ENCODE peak calls at places on chromosome 22, in nine cellular contexts. T is stimulated activated CD8-positive, alpha-beta memory T cell treated with anti-CD3 and anti-CD28 coated beads, Interleukin-15, amount 100 ng/mL, for 24 hours; X is H1; V is aorta; P is head of caudate nucleus; J is naive thymus-derived CD8-positive, alpha-beta T cell; G is adrenal gland; L is cardiac muscle cell; I is fibroblast of villous mesenchyme. F is an unnamed sample.

GRCh38 chr22:50571264-50572175 is 6.7 kb downstream of the CPT1B start:
- DNase-seq in X (no peak), L (no peak), T (no peak), J (no peak), G (no peak), V (peak; percentile 32), P (no peak), I (no peak), F (no peak)

GRCh38 chr22:30773919-30774318 is 79.2 kb downstream of the OSBP2 start:
- DNase-seq in P (no peak), J (no peak), T (no peak), X (no peak), G (no peak), I (no peak), L (no peak), V (no peak), F (no peak)

GRCh38 chr22:41367039-41367679 is 14.6 kb upstream of the TEF start:
- DNase-seq in I (peak; percentile 94), X (peak; percentile 66), J (no peak), G (peak; percentile 98), V (peak; percentile 97), T (no peak), L (peak; percentile 99), P (peak; percentile 97), F (peak; percentile 96)

GRCh38 chr22:24697141-24697540 is 77.4 kb downstream of the PIWIL3 start:
- DNase-seq in T (no peak), V (no peak), L (no peak), J (no peak), I (no peak), G (no peak), P (no peak), X (no peak), F (no peak)

GRCh38 chr22:17501679-17502285 is 61.5 kb upstream of the SLC25A18 start:
- DNase-seq in V (no peak), X (no peak), I (peak; percentile 71), L (peak; percentile 85), P (peak; percentile 44), T (no peak), J (peak; percentile 38), G (peak; percentile 45), F (peak; percentile 92)

GRCh38 chr22:47835726-47836125 is 1073.3 kb downstream of the TBC1D22A start:
- DNase-seq in P (no peak), I (peak; percentile 96), V (no peak), J (no peak), T (no peak), G (no peak), X (no peak), L (peak; percentile 4), F (no peak)

GRCh38 chr22:48241658-48242057 is 1479.2 kb downstream of the TBC1D22A start:
- DNase-seq in J (no peak), L (no peak), P (no peak), X (peak; percentile 30), T (no peak), I (no peak), G (no peak), V (no peak), F (no peak)

GRCh38 chr22:27800250-27801131 is 1.1 kb downstream of the MN1 start:
- DNase-seq in J (no peak), X (no peak), P (peak; percentile 68), L (no peak), I (no peak), G (no peak), V (peak; percentile 56), T (no peak), F (no peak)

GRCh38 chr22:42301072-42301741 is 30.8 kb upstream of the TCF20 start:
- DNase-seq in I (no peak), T (no peak), L (no peak), P (no peak), X (no peak), J (no peak), V (no peak), G (no peak), F (no peak)

GRCh38 chr22:35192121-35192918 is 65.0 kb upstream of the HMGXB4 start:
- DNase-seq in V (no peak), P (no peak), X (no peak), I (no peak), L (no peak), J (no peak), T (no peak), G (no peak), F (no peak)

GRCh38 chr22:21713428-21714058 is 22.1 kb downstream of the YPEL1 start:
- DNase-seq in P (no peak), V (no peak), I (no peak), T (no peak), L (no peak), G (no peak), X (no peak), J (no peak), F (no peak)

GRCh38 chr22:49562685-49563249 is 264.9 kb downstream of the BRD1 start:
- DNase-seq in P (no peak), I (no peak), J (no peak), T (no peak), G (no peak), L (no peak), V (no peak), X (no peak), F (no peak)

GRCh38 chr22:38422615-38423511 is 32.1 kb downstream of the KCNJ4 start:
- DNase-seq in L (no peak), P (peak; percentile 82), G (no peak), V (no peak), X (no peak), J (no peak), T (no peak), I (no peak), F (no peak)

GRCh38 chr22:44685384-44686056 is 16.5 kb upstream of the PRR5 start:
- DNase-seq in X (peak; percentile 75), T (no peak), L (peak; percentile 60), I (peak; percentile 87), P (no peak), G (no peak), J (peak; percentile 71), V (no peak), F (no peak)

GRCh38 chr22:47098121-47098520 is 335.7 kb downstream of the TBC1D22A start:
- DNase-seq in V (no peak), T (no peak), G (no peak), J (no peak), I (no peak), X (no peak), P (no peak), L (no peak), F (no peak)

GRCh38 chr22:46754110-46754799 is 8.2 kb upstream of the TBC1D22A start:
- DNase-seq in L (peak; percentile 97), V (peak; percentile 98), P (peak; percentile 46), J (no peak), I (peak; percentile 96), T (no peak), G (peak; percentile 94), X (no peak), F (no peak)

GRCh38 chr22:47165998-47166397 is 403.5 kb downstream of the TBC1D22A start:
- DNase-seq in I (no peak), X (no peak), J (no peak), G (no peak), L (no peak), V (no peak), P (no peak), T (no peak), F (no peak)

GRCh38 chr22:19610518-19611253 is 86.5 kb upstream of the CLDN5 start:
- DNase-seq in G (no peak), X (no peak), T (no peak), J (no peak), P (no peak), L (no peak), V (no peak), I (no peak), F (no peak)

GRCh38 chr22:19287076-19287724 is 4.3 kb downstream of the CLTCL1 start:
- DNase-seq in X (no peak), P (no peak), T (no peak), V (no peak), I (peak; percentile 35), J (no peak), L (peak; percentile 21), G (no peak), F (no peak)

GRCh38 chr22:20509344-20510047 is 2.1 kb downstream of the MED15 start:
- DNase-seq in T (no peak), G (peak; percentile 86), I (peak; percentile 96), J (no peak), L (peak; percentile 95), V (peak; percentile 89), P (peak; percentile 78), X (no peak), F (peak; percentile 82)

GRCh38 chr22:37186228-37186996 is 1.6 kb downstream of the C1QTNF6 start:
- DNase-seq in X (peak; percentile 68), J (peak; percentile 63), L (peak; percentile 92), T (no peak), P (peak; percentile 55), V (peak; percentile 42), G (no peak), I (peak; percentile 87), F (peak; percentile 66)

GRCh38 chr22:50498322-50498861 is 9.1 kb downstream of the LMF2 start:
- DNase-seq in J (peak; percentile 66), X (peak; percentile 87), I (peak; percentile 63), T (no peak), G (peak; percentile 76), L (peak; percentile 70), V (no peak), P (peak; percentile 72), F (peak; percentile 76)

GRCh38 chr22:17924735-17925727 is 99.3 kb downstream of the MICAL3 start:
- DNase-seq in V (no peak), J (no peak), T (no peak), P (no peak), X (no peak), G (no peak), I (peak; percentile 26), L (peak; percentile 47), F (no peak)

GRCh38 chr22:42320463-42321416 is 50.3 kb upstream of the TCF20 start:
- DNase-seq in X (no peak), J (no peak), I (no peak), P (no peak), L (no peak), G (no peak), T (no peak), V (no peak), F (no peak)

GRCh38 chr22:32322986-32323385 is 34.7 kb upstream of the RFPL3 start:
- DNase-seq in G (no peak), X (peak; percentile 37), P (no peak), J (no peak), T (no peak), I (no peak), V (no peak), L (no peak), F (no peak)

GRCh38 chr22:47112566-47112965 is 350.1 kb downstream of the TBC1D22A start:
- DNase-seq in V (peak; percentile 15), L (no peak), P (no peak), I (no peak), X (peak; percentile 35), G (no peak), J (no peak), T (no peak), F (no peak)

GRCh38 chr22:40418366-40419201 is 48.2 kb downstream of the SGSM3 start:
- DNase-seq in V (no peak), G (no peak), P (peak; percentile 56), T (no peak), X (peak; percentile 42), I (peak; percentile 51), L (no peak), J (peak; percentile 73), F (no peak)

GRCh38 chr22:19495562-19496323 is 16.0 kb downstream of the CDC45 start:
- DNase-seq in G (no peak), I (peak; percentile 44), V (no peak), P (no peak), X (no peak), L (peak; percentile 45), J (peak; percentile 9), T (no peak), F (no peak)

GRCh38 chr22:32708835-32709234 is 92.7 kb upstream of the TIMP3 start:
- DNase-seq in P (no peak), J (no peak), T (no peak), V (no peak), L (peak; percentile 55), I (no peak), X (no peak), G (no peak), F (no peak)

GRCh38 chr22:41799486-41800347 is 762 bp upstream of the CCDC134 start:
- DNase-seq in L (peak; percentile 31), V (peak; percentile 49), P (peak; percentile 19), J (no peak), I (peak; percentile 40), X (peak; percentile 67), G (peak; percentile 49), T (peak; percentile 15), F (peak; percentile 38)

GRCh38 chr22:43451651-43452050 is 39.8 kb downstream of the MPPED1 start:
- DNase-seq in P (no peak), I (no peak), X (no peak), G (no peak), T (no peak), J (no peak), L (no peak), V (no peak), F (no peak)